ENCODE peak calls at places on chromosomes 6 and 20, in four cellular contexts. L is OCI-LY7, H is ovary, M is B cell. N is an unnamed sample.

GRCh38 chr6:24205020-24205492 is 79.0 kb downstream of the NRSN1 start:
- DNase-seq in L (peak), M (peak), H (no peak), N (peak)

GRCh38 chr6:114564302-114564933 is 221.6 kb upstream of the HS3ST5 start:
- DNase-seq in M (no peak), L (no peak), H (no peak), N (no peak)

GRCh38 chr6:21748343-21749063 is 155.0 kb downstream of the SOX4 start:
- DNase-seq in L (peak), M (no peak), H (no peak), N (peak)

GRCh38 chr6:164693934-164694333 is 615.5 kb downstream of the C6orf118 start:
- DNase-seq in L (no peak), H (no peak), M (no peak), N (no peak)

GRCh38 chr6:142675517-142675916 is 269.5 kb downstream of the HIVEP2 start:
- DNase-seq in H (no peak), M (no peak), L (no peak), N (no peak)

GRCh38 chr20:40525356-40525755 is 163.7 kb downstream of the MAFB start:
- DNase-seq in H (no peak), L (no peak), M (no peak), N (no peak)

GRCh38 chr6:134551245-134551960 is 233.5 kb upstream of the SGK1 start:
- DNase-seq in M (no peak), L (no peak), H (no peak), N (no peak)

GRCh38 chr6:105855433-105855832 is 230.7 kb upstream of the PRDM1 start:
- DNase-seq in H (no peak), L (no peak), M (no peak), N (no peak)

GRCh38 chr20:56393653-56394052 is 1.2 kb downstream of the CSTF1 start:
- DNase-seq in L (no peak), M (no peak), H (no peak), N (no peak)

DNA sequence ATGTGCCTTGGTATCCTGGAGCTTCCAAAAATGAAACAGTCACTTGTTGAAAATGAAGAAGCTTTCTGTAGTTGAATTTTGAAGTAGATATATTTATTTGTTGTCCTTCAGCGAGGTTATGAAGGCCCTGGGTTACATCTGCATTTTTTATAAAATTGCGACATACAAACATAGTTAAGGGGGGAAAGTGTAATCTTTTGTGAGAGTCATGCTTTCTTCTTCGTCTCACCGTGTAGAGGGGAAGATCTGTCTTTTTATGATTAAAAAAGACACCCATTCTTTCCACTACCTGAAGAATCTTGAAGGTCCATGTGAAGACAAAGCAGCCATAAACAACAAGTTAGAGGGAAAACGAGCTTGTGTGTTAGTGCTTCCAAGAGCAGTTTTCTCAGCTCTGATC is 37.0 kb downstream of the RREB1 start:
- DNase-seq in M (no peak), H (no peak), L (no peak), N (no peak)
- TF ChIP-seq CTCF in M (no peak), H (no peak), L (no peak), N (no peak)

GRCh38 chr6:81051952-81052351 is 700.5 kb downstream of the TENT5A start:
- DNase-seq in L (no peak), M (no peak), H (no peak), N (no peak)

GRCh38 chr6:81054011-81054410 is 698.5 kb downstream of the TENT5A start:
- DNase-seq in L (no peak), H (no peak), M (no peak), N (no peak)

DNA sequence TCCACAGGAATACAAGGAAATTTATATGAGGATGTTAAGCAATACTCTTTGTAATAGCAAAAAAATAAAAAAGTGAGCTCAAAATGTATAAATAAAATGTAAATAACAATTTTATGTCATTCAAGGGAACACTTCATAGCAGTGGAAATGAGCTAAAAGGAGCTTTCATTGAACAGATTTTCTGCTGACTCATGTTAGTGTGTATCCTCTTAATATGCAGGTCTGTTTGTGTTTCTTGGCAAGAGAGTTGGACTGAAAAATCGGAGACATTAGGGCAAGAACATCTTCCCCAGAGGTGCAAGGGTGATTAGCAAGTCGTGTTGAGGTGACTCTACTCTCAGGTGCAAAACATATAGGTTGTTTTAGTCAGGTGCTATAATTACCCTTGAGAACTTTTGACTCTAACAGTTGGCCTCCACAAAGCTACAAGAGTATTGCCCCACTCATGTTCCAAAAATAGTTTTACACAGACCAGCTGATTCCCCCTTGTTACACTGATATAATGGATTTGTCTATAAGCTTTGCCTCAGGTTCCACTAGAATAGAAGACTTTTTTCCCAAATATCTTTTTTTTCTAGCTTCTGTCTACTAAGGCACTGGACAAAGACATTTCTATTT is 702.9 kb downstream of the TENT5A start:
- DNase-seq in M (no peak), L (no peak), H (no peak), N (no peak)
- TF ChIP-seq CTCF in M (no peak), L (no peak), H (no peak), N (no peak)

GRCh38 chr6:85864453-85865401 is 222.0 kb upstream of the SYNCRIP start:
- DNase-seq in L (no peak), H (no peak), M (no peak), N (no peak)
- TF ChIP-seq CTCF in L (no peak), H (no peak), M (no peak), N (no peak)

GRCh38 chr6:129586815-129587214 is 123.2 kb downstream of the ARHGAP18 start:
- DNase-seq in L (no peak), H (no peak), M (no peak), N (no peak)

GRCh38 chr6:129592516-129593232 is 117.3 kb downstream of the ARHGAP18 start:
- DNase-seq in M (no peak), H (no peak), L (no peak), N (no peak)

GRCh38 chr6:129593233-129593564 is 116.8 kb downstream of the ARHGAP18 start:
- DNase-seq in H (no peak), L (no peak), M (no peak), N (no peak)

GRCh38 chr6:129590408-129591022 is 119.5 kb downstream of the ARHGAP18 start:
- DNase-seq in M (no peak), H (no peak), L (no peak), N (no peak)
- TF ChIP-seq CTCF in M (no peak), H (no peak), L (no peak), N (no peak)

GRCh38 chr20:51542033-51542893 is at the start of gene NFATC2:
- DNase-seq in L (peak), H (peak), M (peak), N (peak)
- TF ChIP-seq CTCF in L (peak), H (no peak), M (peak), N (peak)

GRCh38 chr6:26592649-26593048 is 4.1 kb upstream of the ABT1 start:
- DNase-seq in M (no peak), H (no peak), L (peak), N (no peak)
- TF ChIP-seq CTCF in M (no peak), H (no peak), L (peak), N (no peak)

N was measured in GM13976.